ENCODE peak calls at places on chromosomes 3 and 15, in nine cellular contexts. One of them, this sample, is unnamed.

GRCh38 chr15:64690008-64690407 is 85.4 kb downstream of the RBPMS2 start:
- DNase-seq in keratinocyte: no peak
- DNase-seq in iris pigment epithelial cell: no peak
- DNase-seq in uterus: no peak
- DNase-seq in colonic mucosa: no peak
- DNase-seq in NCI-H510A treated with DMSO at 0.1 percent for 48 hours: no peak
- DNase-seq in ovary: no peak
- DNase-seq in SW480: no peak
- DNase-seq in GM13976: no peak
- DNase-seq in this sample: no peak

GRCh38 chr15:26235864-26236263 is 372.7 kb upstream of the ATP10A start:
- DNase-seq in keratinocyte: no peak
- DNase-seq in iris pigment epithelial cell: no peak
- DNase-seq in uterus: no peak
- DNase-seq in colonic mucosa: no peak
- DNase-seq in NCI-H510A treated with DMSO at 0.1 percent for 48 hours: no peak
- DNase-seq in ovary: no peak
- DNase-seq in SW480: no peak
- DNase-seq in GM13976: no peak
- DNase-seq in this sample: no peak

GRCh38 chr3:44130249-44130648 is 111.4 kb upstream of the TOPAZ1 start:
- DNase-seq in keratinocyte: no peak
- DNase-seq in iris pigment epithelial cell: no peak
- DNase-seq in uterus: no peak
- DNase-seq in colonic mucosa: no peak
- DNase-seq in NCI-H510A treated with DMSO at 0.1 percent for 48 hours: no peak
- DNase-seq in ovary: no peak
- DNase-seq in SW480: no peak
- DNase-seq in GM13976: no peak
- DNase-seq in this sample: no peak

GRCh38 chr3:22988566-22988965 is 214.6 kb upstream of the UBE2E2 start:
- DNase-seq in keratinocyte: no peak
- DNase-seq in iris pigment epithelial cell: no peak
- DNase-seq in uterus: no peak
- DNase-seq in colonic mucosa: no peak
- DNase-seq in NCI-H510A treated with DMSO at 0.1 percent for 48 hours: peak; percentile 57
- DNase-seq in ovary: no peak
- DNase-seq in SW480: no peak
- DNase-seq in GM13976: no peak
- DNase-seq in this sample: no peak

GRCh38 chr3:190514163-190515153 is 573 bp downstream of the IL1RAP start:
- DNase-seq in keratinocyte: no peak
- DNase-seq in iris pigment epithelial cell: peak; percentile 72
- DNase-seq in uterus: peak; percentile 41
- DNase-seq in colonic mucosa: peak; percentile 39
- DNase-seq in NCI-H510A treated with DMSO at 0.1 percent for 48 hours: peak; percentile 45
- DNase-seq in ovary: peak; percentile 48
- DNase-seq in SW480: peak; percentile 33
- DNase-seq in GM13976: peak; percentile 31
- DNase-seq in this sample: peak; percentile 56

GRCh38 chr3:98326036-98326435 is 27.6 kb upstream of the OR5K4 start:
- DNase-seq in keratinocyte: no peak
- DNase-seq in iris pigment epithelial cell: no peak
- DNase-seq in uterus: no peak
- DNase-seq in colonic mucosa: no peak
- DNase-seq in NCI-H510A treated with DMSO at 0.1 percent for 48 hours: no peak
- DNase-seq in ovary: no peak
- DNase-seq in SW480: no peak
- DNase-seq in GM13976: no peak
- DNase-seq in this sample: no peak

GRCh38 chr3:147008886-147009285 is 397.5 kb downstream of the ZIC4 start:
- DNase-seq in keratinocyte: no peak
- DNase-seq in iris pigment epithelial cell: peak; percentile 29
- DNase-seq in uterus: no peak
- DNase-seq in colonic mucosa: no peak
- DNase-seq in NCI-H510A treated with DMSO at 0.1 percent for 48 hours: no peak
- DNase-seq in ovary: no peak
- DNase-seq in SW480: no peak
- DNase-seq in GM13976: no peak
- DNase-seq in this sample: no peak

GRCh38 chr3:29239377-29239776 is 41.5 kb upstream of the RBMS3 start:
- DNase-seq in keratinocyte: no peak
- DNase-seq in iris pigment epithelial cell: peak; percentile 58
- DNase-seq in uterus: no peak
- DNase-seq in colonic mucosa: no peak
- DNase-seq in NCI-H510A treated with DMSO at 0.1 percent for 48 hours: no peak
- DNase-seq in ovary: no peak
- DNase-seq in SW480: no peak
- DNase-seq in GM13976: no peak
- DNase-seq in this sample: no peak

This sample was measured in ureter.